ENCODE peak calls at places on chromosomes 11 and 22, in eight cellular contexts. One of them, this sample, is unnamed.

GRCh38 chr11:124748481-124749338 is 3.3 kb downstream of the VSIG2 start:
- DNase-seq in CD4-positive, alpha-beta T cell: no peak
- DNase-seq in mucosa of descending colon: peak; percentile 54
- DNase-seq in CD8-positive, alpha-beta memory T cell: no peak
- DNase-seq in PC-3: peak; percentile 75
- DNase-seq in fibroblast of lung: no peak
- DNase-seq in heart left ventricle: no peak
- DNase-seq in colonic mucosa: peak; percentile 59
- DNase-seq in this sample: no peak

GRCh38 chr22:33891455-33891854 is 28.8 kb downstream of the LARGE1 start:
- DNase-seq in CD4-positive, alpha-beta T cell: no peak
- DNase-seq in mucosa of descending colon: no peak
- DNase-seq in CD8-positive, alpha-beta memory T cell: no peak
- DNase-seq in PC-3: no peak
- DNase-seq in fibroblast of lung: no peak
- DNase-seq in heart left ventricle: no peak
- DNase-seq in colonic mucosa: no peak
- DNase-seq in this sample: no peak

GRCh38 chr11:74462009-74462408 is 5.3 kb downstream of the KCNE3 start:
- DNase-seq in CD4-positive, alpha-beta T cell: no peak
- DNase-seq in mucosa of descending colon: peak; percentile 57
- DNase-seq in CD8-positive, alpha-beta memory T cell: no peak
- DNase-seq in PC-3: no peak
- DNase-seq in fibroblast of lung: peak; percentile 61
- DNase-seq in heart left ventricle: peak; percentile 77
- DNase-seq in colonic mucosa: peak; percentile 69
- DNase-seq in this sample: no peak

GRCh38 chr11:28697920-28698827 is 590.0 kb downstream of the METTL15 start:
- DNase-seq in CD4-positive, alpha-beta T cell: no peak
- DNase-seq in mucosa of descending colon: peak; percentile 68
- DNase-seq in CD8-positive, alpha-beta memory T cell: no peak
- DNase-seq in PC-3: peak; percentile 76
- DNase-seq in fibroblast of lung: peak; percentile 68
- DNase-seq in heart left ventricle: peak; percentile 26
- DNase-seq in colonic mucosa: peak; percentile 50
- DNase-seq in this sample: no peak

GRCh38 chr11:60305906-60306619 is 21.0 kb upstream of the MS4A6E start:
- DNase-seq in CD4-positive, alpha-beta T cell: no peak
- DNase-seq in mucosa of descending colon: no peak
- DNase-seq in CD8-positive, alpha-beta memory T cell: no peak
- DNase-seq in PC-3: peak; percentile 60
- DNase-seq in fibroblast of lung: no peak
- DNase-seq in heart left ventricle: no peak
- DNase-seq in colonic mucosa: no peak
- DNase-seq in this sample: no peak

GRCh38 chr11:116984186-116984585 is 114.0 kb downstream of the SIK3 start:
- DNase-seq in CD4-positive, alpha-beta T cell: no peak
- DNase-seq in mucosa of descending colon: no peak
- DNase-seq in CD8-positive, alpha-beta memory T cell: no peak
- DNase-seq in PC-3: peak; percentile 60
- DNase-seq in fibroblast of lung: peak; percentile 85
- DNase-seq in heart left ventricle: no peak
- DNase-seq in colonic mucosa: no peak
- DNase-seq in this sample: no peak

GRCh38 chr11:102010776-102011500 is 36.3 kb upstream of the CFAP300 start:
- DNase-seq in CD4-positive, alpha-beta T cell: no peak
- DNase-seq in mucosa of descending colon: peak; percentile 72
- DNase-seq in CD8-positive, alpha-beta memory T cell: no peak
- DNase-seq in PC-3: peak; percentile 99
- DNase-seq in fibroblast of lung: peak; percentile 79
- DNase-seq in heart left ventricle: peak; percentile 42
- DNase-seq in colonic mucosa: peak; percentile 76
- DNase-seq in this sample: no peak

GRCh38 chr11:130652671-130653335 is 204.4 kb downstream of the ADAMTS15 start:
- DNase-seq in CD4-positive, alpha-beta T cell: no peak
- DNase-seq in mucosa of descending colon: no peak
- DNase-seq in CD8-positive, alpha-beta memory T cell: no peak
- DNase-seq in PC-3: no peak
- DNase-seq in fibroblast of lung: peak; percentile 99
- DNase-seq in heart left ventricle: no peak
- DNase-seq in colonic mucosa: no peak
- DNase-seq in this sample: no peak

GRCh38 chr11:10742460-10743208 is 8.4 kb upstream of the CTR9 start:
- DNase-seq in CD4-positive, alpha-beta T cell: no peak
- DNase-seq in mucosa of descending colon: peak; percentile 60
- DNase-seq in CD8-positive, alpha-beta memory T cell: peak; percentile 33
- DNase-seq in PC-3: peak; percentile 85
- DNase-seq in fibroblast of lung: peak; percentile 77
- DNase-seq in heart left ventricle: no peak
- DNase-seq in colonic mucosa: peak; percentile 38
- DNase-seq in this sample: no peak

GRCh38 chr11:60942970-60943565 is 8.9 kb downstream of the SLC15A3 start:
- DNase-seq in CD4-positive, alpha-beta T cell: no peak
- DNase-seq in mucosa of descending colon: peak; percentile 72
- DNase-seq in CD8-positive, alpha-beta memory T cell: no peak
- DNase-seq in PC-3: peak; percentile 75
- DNase-seq in fibroblast of lung: no peak
- DNase-seq in heart left ventricle: no peak
- DNase-seq in colonic mucosa: peak; percentile 70
- DNase-seq in this sample: no peak

GRCh38 chr11:68342459-68343158 is 30.2 kb downstream of the LRP5 start:
- DNase-seq in CD4-positive, alpha-beta T cell: no peak
- DNase-seq in mucosa of descending colon: no peak
- DNase-seq in CD8-positive, alpha-beta memory T cell: no peak
- DNase-seq in PC-3: peak; percentile 77
- DNase-seq in fibroblast of lung: no peak
- DNase-seq in heart left ventricle: no peak
- DNase-seq in colonic mucosa: no peak
- DNase-seq in this sample: no peak

GRCh38 chr11:112029460-112029859 is 4.3 kb downstream of the DLAT start:
- DNase-seq in CD4-positive, alpha-beta T cell: no peak
- DNase-seq in mucosa of descending colon: no peak
- DNase-seq in CD8-positive, alpha-beta memory T cell: no peak
- DNase-seq in PC-3: no peak
- DNase-seq in fibroblast of lung: no peak
- DNase-seq in heart left ventricle: no peak
- DNase-seq in colonic mucosa: no peak
- DNase-seq in this sample: no peak

GRCh38 chr11:61170566-61170965 is 9.3 kb upstream of the VPS37C start:
- DNase-seq in CD4-positive, alpha-beta T cell: no peak
- DNase-seq in mucosa of descending colon: no peak
- DNase-seq in CD8-positive, alpha-beta memory T cell: no peak
- DNase-seq in PC-3: no peak
- DNase-seq in fibroblast of lung: no peak
- DNase-seq in heart left ventricle: no peak
- DNase-seq in colonic mucosa: no peak
- DNase-seq in this sample: no peak

GRCh38 chr22:27558658-27559371 is 242.7 kb downstream of the MN1 start:
- DNase-seq in CD4-positive, alpha-beta T cell: no peak
- DNase-seq in mucosa of descending colon: peak; percentile 54
- DNase-seq in CD8-positive, alpha-beta memory T cell: no peak
- DNase-seq in PC-3: no peak
- DNase-seq in fibroblast of lung: no peak
- DNase-seq in heart left ventricle: no peak
- DNase-seq in colonic mucosa: no peak
- DNase-seq in this sample: no peak

GRCh38 chr11:67120881-67121710 is 2.0 kb downstream of the KDM2A start:
- DNase-seq in CD4-positive, alpha-beta T cell: no peak
- DNase-seq in mucosa of descending colon: peak; percentile 48
- DNase-seq in CD8-positive, alpha-beta memory T cell: no peak
- DNase-seq in PC-3: peak; percentile 43
- DNase-seq in fibroblast of lung: peak; percentile 58
- DNase-seq in heart left ventricle: no peak
- DNase-seq in colonic mucosa: peak; percentile 55
- DNase-seq in this sample: no peak

GRCh38 chr11:109677876-109678275 is 255.9 kb downstream of the C11orf87 start:
- DNase-seq in CD4-positive, alpha-beta T cell: no peak
- DNase-seq in mucosa of descending colon: no peak
- DNase-seq in CD8-positive, alpha-beta memory T cell: no peak
- DNase-seq in PC-3: no peak
- DNase-seq in fibroblast of lung: no peak
- DNase-seq in heart left ventricle: no peak
- DNase-seq in colonic mucosa: no peak
- DNase-seq in this sample: no peak

GRCh38 chr11:17810736-17811135 is 76.2 kb downstream of the KCNC1 start:
- DNase-seq in CD4-positive, alpha-beta T cell: no peak
- DNase-seq in mucosa of descending colon: no peak
- DNase-seq in CD8-positive, alpha-beta memory T cell: no peak
- DNase-seq in PC-3: peak; percentile 18
- DNase-seq in fibroblast of lung: peak; percentile 33
- DNase-seq in heart left ventricle: peak; percentile 16
- DNase-seq in colonic mucosa: no peak
- DNase-seq in this sample: no peak

GRCh38 chr11:16186680-16187079 is 169.7 kb downstream of the SOX6 start:
- DNase-seq in CD4-positive, alpha-beta T cell: no peak
- DNase-seq in mucosa of descending colon: peak; percentile 16
- DNase-seq in CD8-positive, alpha-beta memory T cell: no peak
- DNase-seq in PC-3: no peak
- DNase-seq in fibroblast of lung: no peak
- DNase-seq in heart left ventricle: no peak
- DNase-seq in colonic mucosa: no peak
- DNase-seq in this sample: no peak

GRCh38 chr11:102994101-102994500 is 38.6 kb upstream of the MMP13 start:
- DNase-seq in CD4-positive, alpha-beta T cell: no peak
- DNase-seq in mucosa of descending colon: no peak
- DNase-seq in CD8-positive, alpha-beta memory T cell: no peak
- DNase-seq in PC-3: peak; percentile 48
- DNase-seq in fibroblast of lung: no peak
- DNase-seq in heart left ventricle: no peak
- DNase-seq in colonic mucosa: no peak
- DNase-seq in this sample: no peak

GRCh38 chr11:130340671-130341319 is 26.1 kb upstream of the ZBTB44 start:
- DNase-seq in CD4-positive, alpha-beta T cell: no peak
- DNase-seq in mucosa of descending colon: no peak
- DNase-seq in CD8-positive, alpha-beta memory T cell: peak; percentile 10
- DNase-seq in PC-3: no peak
- DNase-seq in fibroblast of lung: no peak
- DNase-seq in heart left ventricle: no peak
- DNase-seq in colonic mucosa: no peak
- DNase-seq in this sample: no peak

GRCh38 chr22:35198738-35199137 is 58.6 kb upstream of the HMGXB4 start:
- DNase-seq in CD4-positive, alpha-beta T cell: no peak
- DNase-seq in mucosa of descending colon: no peak
- DNase-seq in CD8-positive, alpha-beta memory T cell: no peak
- DNase-seq in PC-3: no peak
- DNase-seq in fibroblast of lung: no peak
- DNase-seq in heart left ventricle: no peak
- DNase-seq in colonic mucosa: no peak
- DNase-seq in this sample: no peak

GRCh38 chr11:55503449-55503848 is 50.8 kb upstream of the OR4C15 start:
- DNase-seq in CD4-positive, alpha-beta T cell: no peak
- DNase-seq in mucosa of descending colon: no peak
- DNase-seq in CD8-positive, alpha-beta memory T cell: no peak
- DNase-seq in PC-3: peak; percentile 15
- DNase-seq in fibroblast of lung: no peak
- DNase-seq in heart left ventricle: no peak
- DNase-seq in colonic mucosa: no peak
- DNase-seq in this sample: no peak

GRCh38 chr22:22085702-22086500 is 103.3 kb upstream of the TOP3B start:
- DNase-seq in CD4-positive, alpha-beta T cell: no peak
- DNase-seq in mucosa of descending colon: no peak
- DNase-seq in CD8-positive, alpha-beta memory T cell: no peak
- DNase-seq in PC-3: peak; percentile 17
- DNase-seq in fibroblast of lung: no peak
- DNase-seq in heart left ventricle: no peak
- DNase-seq in colonic mucosa: no peak
- DNase-seq in this sample: no peak

GRCh38 chr11:35662649-35663407 is at the start of gene TRIM44:
- DNase-seq in CD4-positive, alpha-beta T cell: peak; percentile 72
- DNase-seq in mucosa of descending colon: peak; percentile 87
- DNase-seq in CD8-positive, alpha-beta memory T cell: peak; percentile 74
- DNase-seq in PC-3: peak; percentile 85
- DNase-seq in fibroblast of lung: peak; percentile 87
- DNase-seq in heart left ventricle: peak; percentile 87
- DNase-seq in colonic mucosa: peak; percentile 84
- DNase-seq in this sample: peak; percentile 66
- H3K9me3 ChIP-seq in CD4-positive, alpha-beta T cell: peaks cover 27% of the 10 kb centered on the region
- H3K9me3 ChIP-seq in mucosa of descending colon: peaks cover 7% of the 10 kb centered on the region
- H3K9me3 ChIP-seq in CD8-positive, alpha-beta memory T cell: peaks cover 14% of the 10 kb centered on the region
- H3K9me3 ChIP-seq in PC-3: peaks cover 5% of the 10 kb centered on the region
- H3K9me3 ChIP-seq in fibroblast of lung: no peaks in the 10 kb centered on the region
- H3K9me3 ChIP-seq in heart left ventricle: peaks cover 30% of the 10 kb centered on the region
- H3K9me3 ChIP-seq in colonic mucosa: no peaks in the 10 kb centered on the region
- H3K9me3 ChIP-seq in this sample: no peaks in the 10 kb centered on the region

DNA sequence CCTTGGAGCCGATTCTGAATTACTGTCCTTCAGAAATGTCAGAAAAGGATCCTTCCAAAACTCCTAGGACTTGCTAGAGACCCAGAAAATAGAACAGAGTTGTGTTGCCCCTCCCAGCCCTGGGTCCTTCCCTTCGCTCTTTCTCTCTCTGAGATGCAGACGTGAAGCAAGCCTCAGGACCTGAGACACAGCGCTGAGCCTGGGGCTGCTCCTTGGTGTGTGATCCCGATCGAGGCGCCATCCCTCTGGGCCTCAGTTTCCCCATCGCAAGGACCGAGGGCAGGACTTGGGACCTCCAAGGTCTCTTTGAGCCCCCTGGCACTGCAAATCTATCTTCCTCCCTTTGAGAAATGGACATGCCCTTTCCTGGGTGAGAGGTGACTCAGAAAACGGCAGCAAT is 533.5 kb downstream of the TBC1D22A start:
- DNase-seq in CD4-positive, alpha-beta T cell: no peak
- DNase-seq in mucosa of descending colon: no peak
- DNase-seq in CD8-positive, alpha-beta memory T cell: no peak
- DNase-seq in PC-3: no peak
- DNase-seq in fibroblast of lung: no peak
- DNase-seq in heart left ventricle: no peak
- DNase-seq in colonic mucosa: no peak
- DNase-seq in this sample: no peak
- H3K9me3 ChIP-seq in CD4-positive, alpha-beta T cell: no peaks in the 10 kb centered on the region
- H3K9me3 ChIP-seq in mucosa of descending colon: no peaks in the 10 kb centered on the region
- H3K9me3 ChIP-seq in CD8-positive, alpha-beta memory T cell: no peaks in the 10 kb centered on the region
- H3K9me3 ChIP-seq in PC-3: no peaks in the 10 kb centered on the region
- H3K9me3 ChIP-seq in fibroblast of lung: no peaks in the 10 kb centered on the region
- H3K9me3 ChIP-seq in heart left ventricle: no peaks in the 10 kb centered on the region
- H3K9me3 ChIP-seq in colonic mucosa: no peaks in the 10 kb centered on the region
- H3K9me3 ChIP-seq in this sample: no peaks in the 10 kb centered on the region

DNA sequence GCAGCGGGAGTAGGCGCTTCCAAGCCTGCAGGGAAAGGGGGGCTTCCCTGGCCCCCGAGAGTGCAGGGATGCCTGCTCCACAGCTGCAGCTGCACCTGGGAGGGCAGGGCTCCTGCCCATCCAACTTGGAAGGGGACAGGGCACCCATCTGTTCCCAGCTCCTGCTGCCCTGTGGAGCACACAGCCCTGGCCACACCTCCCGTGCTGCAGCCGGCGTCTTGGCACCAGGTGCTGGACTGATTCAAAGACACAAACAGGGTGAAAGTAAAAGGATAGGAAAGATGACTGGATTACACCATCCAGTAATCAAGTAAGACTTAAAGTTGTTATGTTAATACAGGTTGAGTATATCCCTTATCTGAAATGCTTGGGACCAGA is 14.8 kb downstream of the NPAT start:
- DNase-seq in CD4-positive, alpha-beta T cell: no peak
- DNase-seq in mucosa of descending colon: no peak
- DNase-seq in CD8-positive, alpha-beta memory T cell: no peak
- DNase-seq in PC-3: no peak
- DNase-seq in fibroblast of lung: no peak
- DNase-seq in heart left ventricle: no peak
- DNase-seq in colonic mucosa: no peak
- DNase-seq in this sample: no peak
- H3K9me3 ChIP-seq in CD4-positive, alpha-beta T cell: peaks cover 9% of the 10 kb centered on the region
- H3K9me3 ChIP-seq in mucosa of descending colon: peaks cover 16% of the 10 kb centered on the region
- H3K9me3 ChIP-seq in CD8-positive, alpha-beta memory T cell: peaks cover 6% of the 10 kb centered on the region
- H3K9me3 ChIP-seq in PC-3: no peaks in the 10 kb centered on the region
- H3K9me3 ChIP-seq in fibroblast of lung: no peaks in the 10 kb centered on the region
- H3K9me3 ChIP-seq in heart left ventricle: peaks cover 3% of the 10 kb centered on the region
- H3K9me3 ChIP-seq in colonic mucosa: no peaks in the 10 kb centered on the region
- H3K9me3 ChIP-seq in this sample: peaks cover 8% of the 10 kb centered on the region

GRCh38 chr22:47878460-47878859 is 1116.0 kb downstream of the TBC1D22A start:
- DNase-seq in CD4-positive, alpha-beta T cell: no peak
- DNase-seq in mucosa of descending colon: no peak
- DNase-seq in CD8-positive, alpha-beta memory T cell: no peak
- DNase-seq in PC-3: no peak
- DNase-seq in fibroblast of lung: no peak
- DNase-seq in heart left ventricle: no peak
- DNase-seq in colonic mucosa: no peak
- DNase-seq in this sample: no peak
- H3K9me3 ChIP-seq in CD4-positive, alpha-beta T cell: no peaks in the 10 kb centered on the region
- H3K9me3 ChIP-seq in mucosa of descending colon: no peaks in the 10 kb centered on the region
- H3K9me3 ChIP-seq in CD8-positive, alpha-beta memory T cell: no peaks in the 10 kb centered on the region
- H3K9me3 ChIP-seq in PC-3: no peaks in the 10 kb centered on the region
- H3K9me3 ChIP-seq in fibroblast of lung: no peaks in the 10 kb centered on the region
- H3K9me3 ChIP-seq in heart left ventricle: no peaks in the 10 kb centered on the region
- H3K9me3 ChIP-seq in colonic mucosa: no peaks in the 10 kb centered on the region
- H3K9me3 ChIP-seq in this sample: no peaks in the 10 kb centered on the region